ENCODE peak calls at places on chromosomes 3 and 15, in seven cellular contexts. H, O, T, F, E, I and K are unnamed samples.

GRCh38 chr3:95289295-95289694 is 1226.4 kb downstream of the NSUN3 start:
- DNase-seq in H (no peak), O (no peak), T (no peak), F (no peak), E (no peak), I (no peak), K (no peak)

GRCh38 chr3:171977860-171978259 is 61.5 kb upstream of the FNDC3B start:
- DNase-seq in H (no peak), O (no peak), T (no peak), F (no peak), E (no peak), I (no peak), K (no peak)

GRCh38 chr3:195160257-195160898 is 110.6 kb downstream of the XXYLT1 start:
- DNase-seq in H (no peak), O (peak), T (peak), F (peak), E (no peak), I (no peak), K (no peak)

GRCh38 chr3:6091262-6091661 is 769.7 kb upstream of the GRM7 start:
- DNase-seq in H (no peak), O (no peak), T (no peak), F (no peak), E (no peak), I (no peak), K (no peak)

GRCh38 chr3:175266993-175267960 is 408.1 kb downstream of the NAALADL2 start:
- DNase-seq in H (no peak), O (no peak), T (peak), F (peak), E (no peak), I (no peak), K (peak)

GRCh38 chr3:36149447-36149865 is 230.8 kb upstream of the STAC start:
- DNase-seq in H (no peak), O (no peak), T (no peak), F (peak), E (no peak), I (no peak), K (peak)

GRCh38 chr3:127131625-127132170 is 61.2 kb upstream of the PRR23E start:
- DNase-seq in H (no peak), O (no peak), T (no peak), F (no peak), E (no peak), I (no peak), K (no peak)

GRCh38 chr3:76065975-76066374 is 280.6 kb upstream of the ZNF717 start:
- DNase-seq in H (no peak), O (no peak), T (no peak), F (no peak), E (no peak), I (no peak), K (peak)

GRCh38 chr3:194518652-194519051 is 31.9 kb upstream of the ATP13A3 start:
- DNase-seq in H (no peak), O (no peak), T (peak), F (no peak), E (no peak), I (no peak), K (peak)

GRCh38 chr15:100596792-100597191 is 5.2 kb downstream of the LINS1 start:
- DNase-seq in H (peak), O (no peak), T (no peak), F (no peak), E (peak), I (no peak), K (peak)

GRCh38 chr3:160226026-160226739 is 961 bp downstream of the C3orf80 start:
- DNase-seq in H (no peak), O (no peak), T (no peak), F (no peak), E (no peak), I (peak), K (no peak)

GRCh38 chr3:196080517-196080841 is 1.4 kb downstream of the TFRC start:
- DNase-seq in H (no peak), O (no peak), T (no peak), F (no peak), E (no peak), I (no peak), K (peak)

GRCh38 chr3:46541856-46542255 is 24.2 kb downstream of the LRRC2 start:
- DNase-seq in H (no peak), O (no peak), T (no peak), F (no peak), E (no peak), I (no peak), K (no peak)

GRCh38 chr3:169286992-169287391 is 376.5 kb downstream of the MECOM start:
- DNase-seq in H (no peak), O (peak), T (no peak), F (no peak), E (no peak), I (no peak), K (no peak)

GRCh38 chr3:12918231-12918630 is 76.9 kb upstream of the RPL32 start:
- DNase-seq in H (no peak), O (no peak), T (no peak), F (peak), E (no peak), I (no peak), K (no peak)

GRCh38 chr3:194035406-194036138 is 100.4 kb upstream of the HES1 start:
- DNase-seq in H (no peak), O (no peak), T (no peak), F (no peak), E (no peak), I (no peak), K (no peak)

GRCh38 chr3:97821413-97821809 is 400 bp upstream of the CRYBG3 start:
- DNase-seq in H (peak), O (no peak), T (no peak), F (no peak), E (no peak), I (peak), K (no peak)

GRCh38 chr15:64699767-64700388 is 75.5 kb downstream of the RBPMS2 start:
- DNase-seq in H (no peak), O (peak), T (peak), F (no peak), E (no peak), I (peak), K (peak)

GRCh38 chr3:168956087-168956486 is 707.4 kb downstream of the MECOM start:
- DNase-seq in H (no peak), O (no peak), T (no peak), F (no peak), E (no peak), I (no peak), K (no peak)

GRCh38 chr3:139758654-139759291 is 81.0 kb upstream of the NMNAT3 start:
- DNase-seq in H (no peak), O (no peak), T (peak), F (no peak), E (no peak), I (no peak), K (no peak)

GRCh38 chr3:160618878-160619277 is 53.5 kb upstream of the KPNA4 start:
- DNase-seq in H (no peak), O (no peak), T (peak), F (no peak), E (no peak), I (no peak), K (no peak)

GRCh38 chr3:173913397-173913796 is 515.9 kb downstream of the NLGN1 start:
- DNase-seq in H (no peak), O (no peak), T (peak), F (no peak), E (no peak), I (no peak), K (no peak)